ENCODE peak calls at places on chromosomes 1 and 21, in ten cellular contexts. C is heart left ventricle, E is stomach, H is uterus, K is NB4, F is spleen, D is A549, Q is GM12892, A is endothelial cell of umbilical vein, S is ovary. U is an unnamed sample.

GRCh38 chr1:234925440-234926251 is 203.0 kb downstream of the TOMM20 start:
- DNase-seq in C (no peak), E (no peak), H (peak; percentile 59), K (no peak), F (no peak), D (peak; percentile 84), Q (no peak), A (peak; percentile 94), S (peak; percentile 54), U (peak; percentile 67)

GRCh38 chr1:206075786-206076725 is 23.1 kb downstream of the RHEX start:
- DNase-seq in C (no peak), E (no peak), H (no peak), K (no peak), F (no peak), D (no peak), Q (no peak), A (no peak), S (no peak), U (no peak)

GRCh38 chr1:228037401-228038386 is 30.9 kb downstream of the WNT3A start:
- DNase-seq in C (peak; percentile 54), E (peak; percentile 60), H (no peak), K (no peak), F (peak; percentile 70), D (no peak), Q (no peak), A (peak; percentile 6), S (no peak), U (no peak)

GRCh38 chr1:204046346-204046745 is 26.6 kb upstream of the SOX13 start:
- DNase-seq in C (no peak), E (no peak), H (no peak), K (no peak), F (no peak), D (no peak), Q (no peak), A (no peak), S (no peak), U (no peak)

GRCh38 chr21:41133896-41134522 is 34.0 kb upstream of the BACE2 start:
- DNase-seq in C (no peak), E (no peak), H (no peak), K (peak; percentile 36), F (no peak), D (peak; percentile 47), Q (no peak), A (peak; percentile 39), S (no peak), U (no peak)

GRCh38 chr1:234613992-234614584 is 4.1 kb upstream of the IRF2BP2 start:
- DNase-seq in C (no peak), E (no peak), H (no peak), K (peak; percentile 14), F (no peak), D (no peak), Q (no peak), A (peak; percentile 32), S (no peak), U (no peak)

GRCh38 chr1:92444351-92444750 is 42.4 kb downstream of the GFI1 start:
- DNase-seq in C (no peak), E (no peak), H (no peak), K (no peak), F (no peak), D (no peak), Q (no peak), A (no peak), S (no peak), U (no peak)

GRCh38 chr1:160768295-160768657 is 27.7 kb upstream of the LY9 start:
- DNase-seq in C (peak; percentile 77), E (peak; percentile 58), H (no peak), K (peak; percentile 68), F (peak; percentile 91), D (no peak), Q (peak; percentile 42), A (no peak), S (no peak), U (no peak)

GRCh38 chr21:40846566-40847411 is at the start of gene DSCAM:
- DNase-seq in C (no peak), E (no peak), H (no peak), K (no peak), F (no peak), D (no peak), Q (no peak), A (no peak), S (no peak), U (no peak)

GRCh38 chr1:43235040-43235439 is 34.7 kb upstream of the TMEM125 start:
- DNase-seq in C (no peak), E (no peak), H (no peak), K (no peak), F (no peak), D (no peak), Q (no peak), A (no peak), S (no peak), U (no peak)

GRCh38 chr1:236465231-236465958 is 58.4 kb upstream of the LGALS8 start:
- DNase-seq in C (no peak), E (no peak), H (no peak), K (no peak), F (no peak), D (no peak), Q (no peak), A (no peak), S (no peak), U (no peak)
- TF ChIP-seq POLR2A in C (no peak), E (no peak), H (no peak), K (no peak), F (no peak), D (no peak), Q (no peak), A (no peak), S (no peak), U (no peak)

GRCh38 chr1:14403961-14404645 is 194.4 kb upstream of the KAZN start:
- DNase-seq in C (no peak), E (no peak), H (no peak), K (no peak), F (no peak), D (no peak), Q (no peak), A (no peak), S (no peak), U (no peak)

DNA sequence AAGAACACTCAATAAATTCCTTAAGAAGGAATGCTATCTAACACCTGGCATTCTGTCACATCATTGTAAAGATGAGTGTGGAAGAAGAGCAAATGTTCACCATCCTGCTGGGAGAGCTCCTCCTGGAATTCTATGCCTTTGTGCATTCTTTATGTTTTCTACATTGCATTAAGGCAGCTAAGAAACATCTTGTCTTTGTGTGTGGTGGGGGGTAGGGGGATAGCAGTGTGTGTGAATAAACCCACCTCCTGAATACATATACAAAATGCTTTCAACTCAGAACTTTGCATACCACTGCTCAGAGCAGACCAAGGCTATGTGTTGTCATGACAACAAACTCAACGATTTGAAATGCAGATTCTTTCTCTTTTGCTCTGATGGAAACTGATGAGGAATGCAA is 193.6 kb upstream of the KAZN start:
- DNase-seq in C (no peak), E (no peak), H (no peak), K (no peak), F (no peak), D (no peak), Q (no peak), A (no peak), S (no peak), U (no peak)
- TF ChIP-seq POLR2A in C (no peak), E (no peak), H (no peak), K (no peak), F (no peak), D (no peak), Q (no peak), A (no peak), S (no peak), U (no peak)

DNA sequence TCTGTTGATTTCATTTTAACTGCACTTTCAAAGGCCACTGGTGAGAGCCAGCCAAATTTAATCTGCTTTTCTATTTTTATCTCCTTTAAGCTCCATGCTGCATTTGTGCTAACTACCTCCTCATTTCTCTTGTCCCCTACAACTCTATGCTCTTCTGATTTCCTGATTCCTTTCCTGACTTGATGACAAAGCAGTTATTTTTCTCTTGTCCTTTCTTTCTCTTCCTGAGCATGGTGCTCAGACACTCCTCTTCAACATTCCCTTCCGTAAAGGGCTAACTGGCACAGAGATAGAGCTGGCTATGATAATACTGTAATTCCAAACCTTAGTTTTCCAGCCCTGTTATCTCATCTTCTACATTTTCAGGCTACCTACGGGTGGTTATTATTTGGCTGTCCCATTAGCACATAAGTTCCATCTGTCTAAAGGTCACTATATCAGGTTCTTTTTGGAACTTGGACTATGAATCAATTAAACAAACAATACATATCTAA is 6.8 kb upstream of the BCAS2 start:
- DNase-seq in C (no peak), E (no peak), H (no peak), K (no peak), F (no peak), D (no peak), Q (no peak), A (no peak), S (no peak), U (no peak)
- TF ChIP-seq POLR2A in C (no peak), E (no peak), H (no peak), K (no peak), F (no peak), D (no peak), Q (no peak), A (no peak), S (no peak), U (no peak)

GRCh38 chr1:222589462-222590302 is at the start of gene TAF1A:
- DNase-seq in C (peak; percentile 88), E (peak; percentile 87), H (peak; percentile 88), K (peak; percentile 88), F (peak; percentile 97), D (peak; percentile 87), Q (peak; percentile 51), A (peak; percentile 60), S (peak; percentile 88), U (peak; percentile 55)
- TF ChIP-seq POLR2A in C (no peak), E (no peak), H (peak; percentile 5), K (peak; percentile 37), F (no peak), D (peak; percentile 51), Q (peak; percentile 67), A (peak; percentile 37), S (peak; percentile 26), U (peak; percentile 72)